ENCODE peak calls at places on chromosomes 11 and 22, in seven cellular contexts. D is IMR-90, X is BE2C, T is psoas muscle, R is SJSA1, N is transverse colon, Y is adipocyte. S is an unnamed sample.

GRCh38 chr11:75949023-75949672 is 134.1 kb downstream of the UVRAG start:
- DNase-seq in R (no peak), T (no peak), D (peak; percentile 17), N (no peak), Y (peak; percentile 46), X (no peak), S (no peak)

GRCh38 chr11:118625976-118626375 is 18.6 kb downstream of the PHLDB1 start:
- DNase-seq in X (peak; percentile 86), Y (peak; percentile 23), T (peak; percentile 33), R (no peak), N (no peak), D (no peak), S (no peak)

GRCh38 chr11:7020183-7020917 is at the start of the genes NLRP14 and ZNF214:
- DNase-seq in T (peak; percentile 92), Y (peak; percentile 98), X (peak; percentile 60), N (peak; percentile 94), R (peak; percentile 1), D (peak; percentile 89), S (no peak)

GRCh38 chr11:4626207-4627105 is 10.8 kb upstream of the OR51D1 start:
- DNase-seq in D (peak; percentile 79), X (peak; percentile 73), N (peak; percentile 74), R (peak; percentile 46), Y (peak; percentile 75), T (no peak), S (no peak)

GRCh38 chr11:10097615-10098014 is 196.4 kb downstream of the SBF2 start:
- DNase-seq in R (no peak), N (no peak), D (no peak), Y (no peak), T (no peak), X (no peak), S (no peak)

GRCh38 chr11:85826096-85826855 is 15.3 kb upstream of the SYTL2 start:
- DNase-seq in D (peak; percentile 47), T (no peak), N (peak; percentile 41), R (no peak), Y (peak; percentile 50), X (peak; percentile 56), S (no peak)

GRCh38 chr11:132911186-132911585 is 621.1 kb downstream of the OPCML start:
- DNase-seq in R (peak; percentile 20), N (no peak), T (no peak), D (peak; percentile 58), X (no peak), Y (peak; percentile 23), S (no peak)

GRCh38 chr11:125170001-125170405 is 5.5 kb downstream of the PKNOX2 start:
- DNase-seq in R (no peak), T (no peak), D (peak; percentile 19), N (no peak), X (no peak), Y (no peak), S (peak; percentile 41)

GRCh38 chr11:117932987-117933386 is 3.8 kb upstream of the TMPRSS13 start:
- DNase-seq in T (no peak), R (no peak), N (no peak), D (no peak), X (no peak), Y (no peak), S (no peak)

GRCh38 chr11:88103337-88104206 is 71.7 kb downstream of the RAB38 start:
- DNase-seq in X (peak; percentile 66), T (no peak), Y (peak; percentile 21), D (peak; percentile 58), R (peak; percentile 14), N (peak; percentile 14), S (no peak)

GRCh38 chr11:75639752-75640151 is 29.1 kb downstream of the MAP6 start:
- DNase-seq in T (peak; percentile 78), R (no peak), N (peak; percentile 50), D (peak; percentile 59), X (peak; percentile 92), Y (peak; percentile 75), S (peak; percentile 83)

GRCh38 chr11:123413636-123414035 is 16.4 kb upstream of the GRAMD1B start:
- DNase-seq in R (no peak), N (no peak), T (no peak), Y (no peak), D (peak; percentile 23), X (no peak), S (no peak)

GRCh38 chr22:28031383-28031922 is 112.4 kb upstream of the PITPNB start:
- DNase-seq in T (no peak), Y (no peak), D (no peak), N (no peak), R (no peak), X (no peak), S (peak; percentile 34)

GRCh38 chr11:62911137-62912130 is 9.7 kb downstream of the CHRM1 start:
- DNase-seq in N (no peak), R (no peak), T (no peak), D (no peak), X (peak; percentile 40), Y (no peak), S (no peak)

GRCh38 chr11:1676254-1676740 is 20.7 kb upstream of the KRTAP5-6 start:
- DNase-seq in Y (no peak), X (no peak), T (no peak), N (no peak), R (no peak), D (no peak), S (no peak)

GRCh38 chr22:41517172-41518047 is 26.9 kb downstream of the POLR3H start:
- DNase-seq in T (peak; percentile 85), X (peak; percentile 76), N (peak; percentile 81), R (peak; percentile 62), Y (peak; percentile 85), D (peak; percentile 46), S (no peak)

GRCh38 chr11:13862845-13863392 is 99.6 kb upstream of the SPON1 start:
- DNase-seq in T (no peak), R (no peak), D (no peak), N (no peak), X (no peak), Y (peak; percentile 8), S (no peak)

GRCh38 chr11:126544311-126545056 is 189.0 kb downstream of the ST3GAL4 start:
- DNase-seq in N (peak; percentile 9), T (no peak), Y (peak; percentile 13), X (peak; percentile 74), R (no peak), D (peak; percentile 57), S (no peak)

GRCh38 chr11:26418391-26418790 is 86.5 kb downstream of the ANO3 start:
- DNase-seq in R (no peak), N (no peak), Y (peak; percentile 59), D (no peak), T (no peak), X (no peak), S (no peak)

GRCh38 chr11:33897761-33898403 is 6.0 kb upstream of the LMO2 start:
- DNase-seq in Y (no peak), D (no peak), R (no peak), T (no peak), X (no peak), N (no peak), S (no peak)

GRCh38 chr22:27247691-27248434 is 553.7 kb downstream of the MN1 start:
- DNase-seq in X (no peak), R (no peak), T (no peak), D (no peak), Y (no peak), N (no peak), S (no peak)

GRCh38 chr11:6737872-6738466 is 33.8 kb downstream of the OR2AG2 start:
- DNase-seq in T (no peak), R (no peak), D (peak; percentile 34), X (peak; percentile 14), Y (peak; percentile 70), N (peak; percentile 40), S (no peak)

GRCh38 chr11:32531528-32531927 is 52.1 kb upstream of the EIF3M start:
- DNase-seq in Y (no peak), R (no peak), N (no peak), X (no peak), T (no peak), D (peak; percentile 11), S (no peak)

GRCh38 chr11:22347857-22348496 is 9.8 kb downstream of the SLC17A6 start:
- DNase-seq in T (no peak), N (no peak), X (no peak), Y (no peak), R (no peak), D (no peak), S (no peak)

GRCh38 chr22:32649515-32650200 is 151.8 kb upstream of the TIMP3 start:
- DNase-seq in Y (no peak), T (peak; percentile 80), N (peak; percentile 31), D (peak; percentile 81), X (no peak), R (peak; percentile 27), S (no peak)

GRCh38 chr11:27471067-27471587 is 1.5 kb downstream of the LGR4 start:
- DNase-seq in N (peak; percentile 27), T (no peak), Y (peak; percentile 31), X (no peak), R (no peak), D (no peak), S (no peak)

DNA sequence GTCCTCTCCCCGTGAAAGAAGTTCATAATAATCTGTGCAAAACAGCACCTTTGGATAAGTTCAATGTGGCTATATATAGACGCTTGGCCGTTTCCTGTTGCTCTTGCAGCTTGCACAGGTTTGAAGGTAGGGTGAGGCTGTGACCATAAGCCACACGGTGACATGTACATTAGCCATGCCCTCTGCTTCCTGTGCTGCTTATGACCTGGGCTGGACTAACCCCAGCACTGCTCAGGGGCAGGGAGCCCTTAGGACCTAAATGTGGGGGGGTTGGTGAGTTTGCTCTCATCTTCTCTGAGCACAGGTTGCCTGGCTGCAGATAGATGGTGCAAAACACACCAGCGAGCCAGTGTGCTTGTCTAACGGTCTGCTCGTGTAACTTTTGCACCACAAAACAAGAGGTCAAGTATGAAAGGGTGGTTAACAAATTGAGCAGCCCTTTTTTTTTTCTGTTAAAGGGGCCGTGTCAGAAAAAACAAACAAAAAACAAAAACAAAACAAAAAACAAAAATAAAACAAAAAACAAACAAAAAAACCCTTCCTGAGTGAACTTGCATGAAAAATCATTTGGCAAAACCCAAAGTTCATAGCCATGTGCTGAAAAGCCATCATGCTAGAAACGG is 37.3 kb downstream of the FLI1 start:
- DNase-seq in X (no peak), R (no peak), D (no peak), Y (no peak), T (no peak), N (peak; percentile 37), S (no peak)
- H3K27me3 ChIP-seq in X (no peaks in the 10 kb centered on the region), R (no peaks in the 10 kb centered on the region), D (no peaks in the 10 kb centered on the region), Y (no peaks in the 10 kb centered on the region), T (no peaks in the 10 kb centered on the region), N (no peaks in the 10 kb centered on the region), S (no peaks in the 10 kb centered on the region)

DNA sequence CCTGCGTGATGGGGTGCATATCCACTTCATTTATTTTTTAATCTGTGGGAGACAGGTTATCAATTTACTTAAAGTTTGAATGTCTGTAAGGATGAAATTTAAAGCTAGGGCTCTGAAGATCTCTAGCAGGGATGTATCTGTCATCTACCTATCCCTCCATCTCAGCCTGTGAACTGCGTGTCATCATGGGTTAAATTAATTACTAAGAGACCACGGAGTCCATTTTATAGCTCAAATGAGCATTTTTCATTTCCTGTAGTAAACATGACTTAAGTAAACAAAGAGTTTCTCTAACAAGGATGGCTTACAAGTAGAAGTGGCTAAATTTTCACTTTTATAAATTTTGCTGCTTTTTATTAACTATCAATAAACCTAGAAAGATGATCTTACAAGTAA is 2.9 kb upstream of the GLB1L3 start:
- DNase-seq in D (no peak), N (no peak), Y (no peak), R (no peak), T (no peak), X (no peak), S (no peak)
- H3K27me3 ChIP-seq in D (peaks cover 65% of the 10 kb centered on the region), N (peaks cover 88% of the 10 kb centered on the region), Y (peaks cover 83% of the 10 kb centered on the region), R (peaks cover 21% of the 10 kb centered on the region), T (no peaks in the 10 kb centered on the region), X (peaks cover 70% of the 10 kb centered on the region), S (peaks cover 73% of the 10 kb centered on the region)

GRCh38 chr11:64711944-64712306 is 11.1 kb downstream of the NRXN2 start:
- DNase-seq in R (no peak), T (no peak), N (no peak), Y (no peak), D (no peak), X (no peak), S (no peak)
- H3K27me3 ChIP-seq in R (peaks cover 92% of the 10 kb centered on the region), T (peaks cover 5% of the 10 kb centered on the region), N (peaks cover 100% of the 10 kb centered on the region), Y (peaks cover 62% of the 10 kb centered on the region), D (peaks cover 69% of the 10 kb centered on the region), X (no peaks in the 10 kb centered on the region), S (peaks cover 78% of the 10 kb centered on the region)

GRCh38 chr22:49734390-49734789 is 93.3 kb downstream of the BRD1 start:
- DNase-seq in N (no peak), Y (no peak), R (no peak), T (no peak), X (no peak), D (no peak), S (no peak)
- H3K27me3 ChIP-seq in N (peaks cover 37% of the 10 kb centered on the region), Y (peaks cover 11% of the 10 kb centered on the region), R (peaks cover 9% of the 10 kb centered on the region), T (no peaks in the 10 kb centered on the region), X (peaks cover 53% of the 10 kb centered on the region), D (no peaks in the 10 kb centered on the region), S (peaks cover 12% of the 10 kb centered on the region)